ENCODE peak calls at places on chromosomes 13 and 19, in ten cellular contexts. I is body of pancreas, K is neural progenitor cell, F is AG04450, P is psoas muscle, O is Peyer's patch, Y is endothelial cell of umbilical vein, N is A549, D is dorsolateral prefrontal cortex, W is tibial nerve. A is an unnamed sample.

GRCh38 chr19:17109962-17110598 is 34.5 kb downstream of the MYO9B start:
- DNase-seq in Y (no peak), F (no peak), I (peak; percentile 72), O (peak; percentile 90), N (no peak), K (no peak), D (no peak), P (peak; percentile 58), W (peak; percentile 35), A (no peak)

GRCh38 chr19:5694167-5694951 is 4.3 kb downstream of the RPL36 start:
- DNase-seq in Y (no peak), P (no peak), O (no peak), K (no peak), I (no peak), N (no peak), D (no peak), F (no peak), W (no peak), A (no peak)

GRCh38 chr19:38861368-38861767 is 11.6 kb upstream of the HNRNPL start:
- DNase-seq in D (no peak), W (no peak), K (no peak), N (no peak), F (no peak), I (no peak), P (no peak), Y (no peak), O (no peak), A (no peak)

GRCh38 chr19:33500991-33501390 is 20.6 kb downstream of the PEPD start:
- DNase-seq in Y (no peak), P (no peak), O (no peak), W (no peak), F (no peak), D (no peak), K (no peak), I (no peak), N (no peak), A (no peak)

GRCh38 chr19:35863018-35863417 is 5.4 kb upstream of the APLP1 start:
- DNase-seq in O (no peak), N (no peak), Y (no peak), K (no peak), P (no peak), W (no peak), F (no peak), I (no peak), D (no peak), A (no peak)

GRCh38 chr19:4521170-4521887 is 3.0 kb upstream of the PLIN4 start:
- DNase-seq in K (no peak), F (no peak), P (no peak), O (no peak), Y (no peak), D (no peak), I (no peak), W (no peak), N (no peak), A (no peak)

GRCh38 chr13:88958821-88959220 is 1287.7 kb downstream of the SLITRK5 start:
- DNase-seq in W (peak; percentile 62), P (no peak), I (no peak), O (no peak), Y (no peak), D (no peak), F (no peak), K (no peak), N (no peak), A (no peak)

GRCh38 chr19:52922841-52923781 is at the start of gene ZNF888:
- DNase-seq in N (no peak), K (peak; percentile 92), W (peak; percentile 82), O (peak; percentile 96), Y (peak; percentile 86), I (peak; percentile 92), D (peak; percentile 74), F (no peak), P (peak; percentile 85), A (peak; percentile 85)

GRCh38 chr19:48539503-48540096 is 12.4 kb upstream of the SULT2B1 start:
- DNase-seq in K (no peak), Y (peak; percentile 10), D (peak; percentile 31), O (peak; percentile 86), N (peak; percentile 69), W (peak; percentile 12), F (no peak), P (no peak), I (peak; percentile 15), A (no peak)

GRCh38 chr13:33312150-33312908 is 26.8 kb upstream of the STARD13 start:
- DNase-seq in W (no peak), Y (peak; percentile 48), F (no peak), D (no peak), I (no peak), O (no peak), P (no peak), K (no peak), N (no peak), A (no peak)

GRCh38 chr13:79936368-79937136 is 404.4 kb downstream of the SPRY2 start:
- DNase-seq in W (peak; percentile 25), D (peak; percentile 40), Y (peak; percentile 100), N (peak; percentile 78), F (peak; percentile 97), K (no peak), P (no peak), O (no peak), I (peak; percentile 64), A (no peak)

GRCh38 chr19:3606690-3607289 is at the start of gene TBXA2R:
- DNase-seq in F (no peak), D (no peak), K (peak; percentile 64), Y (peak; percentile 69), I (peak; percentile 49), W (peak; percentile 82), O (peak; percentile 87), P (peak; percentile 84), N (peak; percentile 70), A (peak; percentile 90)

GRCh38 chr19:33453207-33453736 is 68.3 kb downstream of the PEPD start:
- DNase-seq in N (no peak), P (no peak), W (no peak), O (no peak), F (no peak), K (no peak), D (no peak), Y (no peak), I (no peak), A (no peak)

GRCh38 chr19:35138305-35138799 is 272 bp upstream of the FXYD1 start:
- DNase-seq in N (no peak), W (no peak), D (no peak), K (no peak), Y (no peak), F (no peak), P (peak; percentile 73), O (no peak), I (no peak), A (peak; percentile 8)

GRCh38 chr13:37138169-37138568 is 32.7 kb upstream of the CSNK1A1L start:
- DNase-seq in N (no peak), D (no peak), P (no peak), K (no peak), I (no peak), Y (no peak), O (no peak), W (no peak), F (no peak), A (no peak)

GRCh38 chr19:5470264-5470671 is 15.1 kb downstream of the ZNRF4 start:
- DNase-seq in F (no peak), K (no peak), D (no peak), W (no peak), P (no peak), N (no peak), O (no peak), I (no peak), Y (no peak), A (no peak)

GRCh38 chr13:28408235-28408848 is 86.6 kb downstream of the FLT1 start:
- DNase-seq in P (no peak), K (no peak), I (peak; percentile 10), Y (peak; percentile 100), O (peak; percentile 47), D (no peak), F (no peak), N (no peak), W (no peak), A (no peak)

GRCh38 chr13:112967666-112968379 is 1.2 kb upstream of the MCF2L start:
- DNase-seq in P (no peak), D (peak; percentile 26), Y (no peak), I (no peak), N (no peak), W (no peak), F (no peak), K (peak; percentile 68), O (no peak), A (no peak)

GRCh38 chr13:112968380-112968909 is 569 bp upstream of the MCF2L start:
- DNase-seq in K (peak; percentile 43), I (peak; percentile 81), D (peak; percentile 47), Y (no peak), N (peak; percentile 10), F (no peak), O (peak; percentile 64), P (no peak), W (no peak), A (no peak)

GRCh38 chr13:112970552-112971287 is 1.7 kb downstream of the MCF2L start:
- DNase-seq in W (no peak), O (no peak), I (no peak), P (no peak), K (no peak), N (no peak), Y (no peak), F (no peak), D (peak; percentile 49), A (no peak)

GRCh38 chr13:112969692-112970338 is 801 bp downstream of the MCF2L start:
- DNase-seq in Y (no peak), P (no peak), F (no peak), O (no peak), W (no peak), N (no peak), D (peak; percentile 19), K (no peak), I (no peak), A (no peak)

GRCh38 chr13:112968910-112969691 is at the start of gene MCF2L:
- DNase-seq in D (peak; percentile 41), K (peak; percentile 68), F (no peak), P (no peak), N (peak; percentile 27), W (no peak), O (peak; percentile 64), Y (peak; percentile 10), I (peak; percentile 70), A (peak; percentile 78)
- TF ChIP-seq CTCF in D (peak; percentile 30), K (peak; percentile 33), F (peak; percentile 17), P (no peak), N (no peak), W (no peak), O (peak; percentile 37), Y (no peak), I (peak; percentile 28), A (peak; percentile 74)

GRCh38 chr19:1070931-1071791 is 4.2 kb downstream of the ARHGAP45 start:
- DNase-seq in D (no peak), N (no peak), O (no peak), I (no peak), F (no peak), P (peak; percentile 17), K (peak; percentile 74), W (no peak), Y (no peak), A (no peak)
- H3K27ac ChIP-seq in D (no peak overlapping the region), N (no peak overlapping the region), O (peak overlapping the region; percentile 99), I (no peak overlapping the region), F (no peak overlapping the region), P (no peak overlapping the region), K (no peak overlapping the region), W (no peak overlapping the region), Y (no peak overlapping the region), A (no peak overlapping the region)

GRCh38 chr13:47904239-47904638 is 96.8 kb downstream of the SUCLA2 start:
- DNase-seq in F (no peak), I (no peak), N (no peak), P (no peak), D (peak; percentile 40), Y (no peak), W (no peak), K (no peak), O (no peak), A (no peak)
- H3K4me3 ChIP-seq in F (no peak overlapping the region), I (no peak overlapping the region), N (no peak overlapping the region), P (no peak overlapping the region), D (no peak overlapping the region), Y (no peak overlapping the region), W (no peak overlapping the region), K (no peak overlapping the region), O (peak overlapping the region; percentile 4), A (no peak overlapping the region)

GRCh38 chr19:11663162-11663561 is 65.9 kb downstream of the ZNF627 start:
- DNase-seq in Y (no peak), O (no peak), I (no peak), D (no peak), F (no peak), N (no peak), P (no peak), K (no peak), W (no peak), A (no peak)
- TF ChIP-seq CTCF in Y (no peak), O (no peak), I (no peak), D (no peak), F (no peak), N (no peak), P (no peak), K (no peak), W (no peak), A (no peak)